ENCODE peak calls at places on chromosomes 11 and 22, in four cellular contexts. P, G, T and S are unnamed samples.

GRCh38 chr11:86265194-86265593 is 20.6 kb downstream of the EED start:
- DNase-seq in P (no peak), T (no peak), G (no peak), S (no peak)

GRCh38 chr11:72642815-72643511 is 31.3 kb downstream of the PDE2A start:
- DNase-seq in T (peak), P (peak), G (peak), S (peak)

GRCh38 chr22:23752090-23752691 is 1.3 kb upstream of the ZNF70 start:
- DNase-seq in G (peak), P (no peak), T (no peak), S (no peak)

GRCh38 chr11:64711138-64711943 is 11.7 kb downstream of the NRXN2 start:
- DNase-seq in P (no peak), T (no peak), G (peak), S (no peak)

GRCh38 chr11:106794058-106794457 is 224.2 kb downstream of the GUCY1A2 start:
- DNase-seq in P (no peak), T (no peak), G (no peak), S (no peak)

GRCh38 chr22:46894081-46894671 is 131.7 kb downstream of the TBC1D22A start:
- DNase-seq in T (no peak), P (peak), G (peak), S (no peak)

GRCh38 chr11:106061936-106062591 is 15.1 kb downstream of the KBTBD3 start:
- DNase-seq in P (no peak), T (no peak), G (no peak), S (no peak)

GRCh38 chr22:31486951-31487350 is 2.7 kb downstream of the EIF4ENIF1 start:
- DNase-seq in G (no peak), P (no peak), T (no peak), S (no peak)

GRCh38 chr11:35927730-35928129 is 16.1 kb upstream of the LDLRAD3 start:
- DNase-seq in P (peak), T (no peak), G (no peak), S (no peak)

GRCh38 chr11:67027943-67028542 is 5.1 kb downstream of the SYT12 start:
- DNase-seq in P (no peak), G (no peak), T (peak), S (no peak)

GRCh38 chr11:106998126-106998525 is 20.1 kb downstream of the GUCY1A2 start:
- DNase-seq in P (no peak), G (no peak), T (no peak), S (no peak)

GRCh38 chr11:12229450-12230229 is 119.2 kb downstream of the MICAL2 start:
- DNase-seq in G (no peak), P (peak), T (no peak), S (no peak)

GRCh38 chr22:41286639-41287091 is 678 bp upstream of the RANGAP1 start:
- DNase-seq in P (no peak), T (no peak), G (peak), S (peak)

GRCh38 chr22:41856484-41856883 is 23.6 kb downstream of the SREBF2 start:
- DNase-seq in T (no peak), G (no peak), P (no peak), S (no peak)

GRCh38 chr22:25746012-25746373 is 4.0 kb downstream of the MYO18B start:
- DNase-seq in P (no peak), G (peak), T (no peak), S (no peak)

GRCh38 chr22:50210378-50211139 is 9.7 kb downstream of the SELENOO start:
- DNase-seq in P (no peak), T (no peak), G (no peak), S (no peak)

GRCh38 chr22:31177420-31178162 is 17.6 kb downstream of the RNF185 start:
- DNase-seq in P (no peak), T (no peak), G (no peak), S (peak)

GRCh38 chr11:12130180-12130980 is 20.0 kb downstream of the MICAL2 start:
- DNase-seq in T (no peak), G (no peak), P (no peak), S (no peak)

GRCh38 chr22:18050065-18050464 is 25.7 kb upstream of the MICAL3 start:
- DNase-seq in T (no peak), G (no peak), P (no peak), S (no peak)

GRCh38 chr11:46901156-46901555 is 17.2 kb downstream of the LRP4 start:
- DNase-seq in G (no peak), P (no peak), T (no peak), S (no peak)

GRCh38 chr11:3904228-3904627 is 48.8 kb downstream of the STIM1 start:
- DNase-seq in P (no peak), T (no peak), G (no peak), S (no peak)

GRCh38 chr22:42904049-42904448 is 47.0 kb upstream of the ARFGAP3 start:
- DNase-seq in G (no peak), P (no peak), T (no peak), S (no peak)